ENCODE peak calls at places on chromosomes 11 and 22, in seven cellular contexts. J is PC-3, G is brain microvascular endothelial cell, L is fibroblast of the aortic adventitia, V is heart right ventricle, C is colonic mucosa, K is tibial nerve. A is an unnamed sample.

GRCh38 chr11:74988541-74989268 is at the start of gene NEU3:
- DNase-seq in J (peak), G (peak), L (peak), V (peak), C (peak), K (peak), A (peak)

GRCh38 chr11:111035746-111036145 is 209.8 kb upstream of the POU2AF2 start:
- DNase-seq in J (no peak), G (no peak), L (no peak), V (no peak), C (no peak), K (no peak), A (no peak)

GRCh38 chr22:46070215-46070721 is 80.1 kb upstream of the PPARA start:
- DNase-seq in J (peak), G (no peak), L (peak), V (peak), C (peak), K (peak), A (no peak)

GRCh38 chr22:43476751-43477150 is 64.9 kb downstream of the MPPED1 start:
- DNase-seq in J (no peak), G (no peak), L (no peak), V (no peak), C (no peak), K (no peak), A (no peak)

GRCh38 chr11:14149683-14150082 is 187.2 kb downstream of the SPON1 start:
- DNase-seq in J (no peak), G (no peak), L (no peak), V (no peak), C (no peak), K (no peak), A (no peak)

GRCh38 chr11:63250162-63251050 is 7.0 kb upstream of the SLC22A25 start:
- DNase-seq in J (no peak), G (no peak), L (no peak), V (no peak), C (no peak), K (no peak), A (no peak)

GRCh38 chr11:862028-862703 is 19.5 kb downstream of the TSPAN4 start:
- DNase-seq in J (no peak), G (no peak), L (no peak), V (no peak), C (peak), K (no peak), A (no peak)

GRCh38 chr22:33210129-33210784 is 152.1 kb upstream of the SYN3 start:
- DNase-seq in J (peak), G (peak), L (peak), V (peak), C (peak), K (no peak), A (no peak)

GRCh38 chr11:134504146-134504905 is 92.3 kb upstream of the B3GAT1 start:
- DNase-seq in J (no peak), G (no peak), L (no peak), V (no peak), C (no peak), K (no peak), A (peak)

GRCh38 chr11:1208361-1209261 is 14.3 kb upstream of the MUC5B start:
- DNase-seq in J (no peak), G (no peak), L (no peak), V (no peak), C (no peak), K (no peak), A (no peak)

GRCh38 chr11:64356498-64357411 is 2.2 kb upstream of the RPS6KA4 start:
- DNase-seq in J (peak), G (no peak), L (peak), V (no peak), C (no peak), K (no peak), A (no peak)

GRCh38 chr22:46180370-46181137 is 30.2 kb downstream of the PPARA start:
- DNase-seq in J (no peak), G (no peak), L (no peak), V (no peak), C (no peak), K (no peak), A (no peak)

DNA sequence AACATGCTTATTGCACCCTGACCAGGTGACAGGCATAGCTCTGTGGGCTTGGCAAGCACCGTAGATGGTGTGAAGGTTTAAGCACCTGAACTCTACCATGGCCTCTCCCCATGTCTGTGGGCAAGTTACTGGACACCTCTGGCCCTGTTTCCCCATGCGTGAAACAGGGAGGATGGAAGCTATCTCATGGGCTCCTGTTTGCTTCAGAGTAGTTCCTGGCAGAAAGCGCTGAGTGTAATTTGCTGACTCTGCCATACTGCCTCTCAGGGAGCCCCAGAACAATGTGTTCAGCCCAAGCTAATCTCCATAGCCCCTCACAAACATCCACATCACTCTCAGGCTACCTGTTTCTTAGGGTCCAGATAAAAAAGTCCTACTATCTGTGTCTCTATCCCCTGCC is 2.4 kb downstream of the CBX6 start:
- DNase-seq in J (no peak), G (no peak), L (no peak), V (no peak), C (no peak), K (no peak), A (peak)
- H3K4me3 ChIP-seq in J (no peak), G (no peak), L (no peak), V (no peak), C (no peak), K (no peak), A (no peak)

DNA sequence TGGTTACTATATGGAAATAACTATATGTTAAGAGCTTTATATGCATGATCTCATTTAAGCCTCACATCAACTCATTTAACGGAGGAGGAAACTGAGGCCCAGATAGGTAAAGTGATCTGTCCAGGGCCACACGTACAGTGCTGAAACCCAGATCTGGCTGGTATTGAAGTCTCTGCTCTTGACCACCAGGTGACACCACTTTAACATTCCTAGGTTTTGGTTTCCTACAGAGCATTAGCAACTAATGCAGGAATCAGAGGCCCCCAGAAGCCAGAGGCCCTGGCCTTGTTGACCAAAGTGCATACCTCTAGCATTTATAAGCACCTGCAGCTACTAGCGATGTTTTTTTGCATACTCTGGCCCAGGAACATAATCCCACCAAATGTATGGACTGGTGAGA is 12.9 kb upstream of the LIMK2 start:
- DNase-seq in J (no peak), G (no peak), L (no peak), V (no peak), C (no peak), K (no peak), A (no peak)
- TF ChIP-seq CTCF in J (peak), G (peak), L (no peak), V (peak), C (no peak), K (no peak), A (no peak)

DNA sequence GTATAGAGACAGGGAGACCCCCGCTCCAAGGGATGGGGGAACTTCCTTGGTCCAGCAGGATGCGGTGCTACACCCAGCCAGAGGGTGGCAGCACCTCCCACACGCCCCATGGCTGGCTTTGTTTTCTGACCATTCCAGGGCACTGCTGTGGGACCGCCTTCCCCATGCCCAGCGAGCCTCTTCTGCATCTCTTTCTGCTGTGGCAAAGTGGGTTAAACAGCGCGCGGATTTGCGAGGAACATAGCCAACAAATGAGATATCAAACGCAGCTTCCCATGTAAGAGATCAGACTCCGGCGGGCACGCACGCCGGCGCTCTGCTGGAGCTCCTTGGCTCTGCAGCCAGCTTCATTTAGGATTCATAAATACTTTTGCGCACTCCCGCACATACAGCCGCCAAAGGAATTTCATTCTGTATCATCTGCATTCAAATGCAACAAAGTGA is 485.8 kb upstream of the CADM1 start:
- DNase-seq in J (no peak), G (no peak), L (no peak), V (peak), C (no peak), K (no peak), A (no peak)
- H3K4me3 ChIP-seq in J (no peak), G (no peak), L (no peak), V (no peak), C (no peak), K (no peak), A (no peak)

DNA sequence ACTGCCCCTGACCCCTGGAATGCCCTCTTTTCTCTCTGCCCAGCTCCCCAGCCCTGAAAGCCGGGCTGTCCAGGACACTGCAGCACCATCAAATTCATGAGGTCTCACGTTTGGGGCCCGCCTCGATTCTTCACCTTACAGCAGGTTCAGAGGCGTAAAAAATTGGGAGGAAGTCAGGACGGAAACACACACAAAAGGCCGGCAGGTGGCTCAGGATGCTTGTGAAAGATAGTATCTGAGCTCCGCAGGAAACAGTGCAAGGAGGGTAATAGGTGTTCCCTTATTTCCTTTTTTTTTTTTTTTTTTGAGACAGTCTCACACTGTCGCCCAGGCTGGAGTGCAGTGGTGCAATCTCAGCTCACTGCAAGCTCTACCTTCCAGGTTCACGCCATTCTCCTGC is 4.1 kb downstream of the RFPL2 start:
- DNase-seq in J (no peak), G (no peak), L (no peak), V (no peak), C (no peak), K (no peak), A (no peak)
- TF ChIP-seq CTCF in J (no peak), G (no peak), L (no peak), V (no peak), C (no peak), K (no peak), A (no peak)